ENCODE peak calls at places on chromosomes 13 and 19, in five cellular contexts. H, L, X, Q and V are unnamed samples.

GRCh38 chr13:108919036-108919907 is 289.9 kb downstream of the MYO16 start:
- DNase-seq in H (peak; percentile 41), L (no peak), X (peak; percentile 73), Q (no peak), V (peak; percentile 7)

GRCh38 chr13:71039440-71039839 is 827.6 kb downstream of the DACH1 start:
- DNase-seq in H (no peak), L (no peak), X (no peak), Q (no peak), V (no peak)

GRCh38 chr19:58261968-58262921 is 16.5 kb upstream of the ZNF8 start:
- DNase-seq in H (peak; percentile 10), L (no peak), X (peak; percentile 6), Q (no peak), V (no peak)

GRCh38 chr19:17095141-17095919 is 19.8 kb downstream of the MYO9B start:
- DNase-seq in H (peak; percentile 58), L (no peak), X (no peak), Q (peak; percentile 55), V (no peak)

GRCh38 chr13:41696163-41697003 is 239.0 kb downstream of the RGCC start:
- DNase-seq in H (peak; percentile 99), L (no peak), X (peak; percentile 88), Q (no peak), V (no peak)

GRCh38 chr13:30696278-30697176 is 38.8 kb upstream of the ALOX5AP start:
- DNase-seq in H (peak; percentile 55), L (peak; percentile 80), X (no peak), Q (no peak), V (no peak)

GRCh38 chr13:98961204-98962105 is 16.4 kb downstream of the DOCK9 start:
- DNase-seq in H (peak; percentile 40), L (no peak), X (peak; percentile 41), Q (no peak), V (no peak)

GRCh38 chr19:10566658-10567410 is 1.0 kb upstream of the KRI1 start:
- DNase-seq in H (no peak), L (peak; percentile 89), X (no peak), Q (no peak), V (no peak)

GRCh38 chr19:37692956-37693660 is 26.5 kb downstream of the ZNF607 start:
- DNase-seq in H (peak; percentile 9), L (no peak), X (no peak), Q (no peak), V (no peak)

GRCh38 chr19:17784201-17785008 is 10.5 kb upstream of the B3GNT3 start:
- DNase-seq in H (peak; percentile 28), L (peak; percentile 86), X (peak; percentile 35), Q (peak; percentile 41), V (peak; percentile 77)

GRCh38 chr19:2255112-2255845 is 938 bp downstream of the JSRP1 start:
- DNase-seq in H (no peak), L (no peak), X (no peak), Q (no peak), V (no peak)

GRCh38 chr13:74074723-74075122 is 59.5 kb downstream of the KLF12 start:
- DNase-seq in H (peak; percentile 66), L (no peak), X (peak; percentile 24), Q (no peak), V (no peak)

GRCh38 chr13:50676602-50677001 is 166.9 kb downstream of the DLEU7 start:
- DNase-seq in H (peak; percentile 90), L (no peak), X (peak; percentile 50), Q (no peak), V (peak; percentile 12)

GRCh38 chr19:5850743-5851293 is 431 bp downstream of the FUT3 start:
- DNase-seq in H (peak; percentile 61), L (no peak), X (peak; percentile 51), Q (no peak), V (peak; percentile 62)

GRCh38 chr13:43319617-43320444 is 296.4 kb downstream of the DNAJC15 start:
- DNase-seq in H (peak; percentile 43), L (no peak), X (no peak), Q (no peak), V (peak; percentile 66)

GRCh38 chr19:48568345-48568886 is 16.4 kb downstream of the SULT2B1 start:
- DNase-seq in H (peak; percentile 91), L (no peak), X (peak; percentile 85), Q (peak; percentile 84), V (peak; percentile 88)

GRCh38 chr13:41050041-41050440 is 11.3 kb upstream of the WBP4 start:
- DNase-seq in H (no peak), L (no peak), X (no peak), Q (no peak), V (no peak)

GRCh38 chr19:15396436-15396835 is 16.8 kb upstream of the AKAP8 start:
- DNase-seq in H (no peak), L (no peak), X (no peak), Q (no peak), V (no peak)

GRCh38 chr19:38686530-38686888 is 39.1 kb downstream of the ACTN4 start:
- DNase-seq in H (no peak), L (no peak), X (no peak), Q (no peak), V (peak; percentile 48)

GRCh38 chr19:18414504-18415176 is 4.6 kb upstream of the SSBP4 start:
- DNase-seq in H (no peak), L (peak; percentile 78), X (peak; percentile 30), Q (no peak), V (peak; percentile 53)

GRCh38 chr19:36418287-36419001 is at the start of gene ZFP82:
- DNase-seq in H (peak; percentile 81), L (peak; percentile 94), X (peak; percentile 42), Q (peak; percentile 90), V (peak; percentile 37)

GRCh38 chr13:98771838-98772611 is 19.6 kb upstream of the SLC15A1 start:
- DNase-seq in H (no peak), L (no peak), X (no peak), Q (no peak), V (peak; percentile 40)

GRCh38 chr13:108225440-108225839 is 7.2 kb downstream of the ABHD13 start:
- DNase-seq in H (no peak), L (no peak), X (no peak), Q (no peak), V (peak; percentile 19)

GRCh38 chr13:112454648-112455334 is 78.6 kb downstream of the SPACA7 start:
- DNase-seq in H (no peak), L (no peak), X (no peak), Q (no peak), V (no peak)

GRCh38 chr13:110538632-110539031 is 22.9 kb downstream of the RAB20 start:
- DNase-seq in H (no peak), L (peak; percentile 80), X (no peak), Q (peak; percentile 63), V (no peak)

GRCh38 chr19:35311901-35312665 is 16.9 kb upstream of the CD22 start:
- DNase-seq in H (no peak), L (no peak), X (no peak), Q (no peak), V (no peak)

GRCh38 chr13:99863789-99864626 is 107.6 kb downstream of the ZIC5 start:
- DNase-seq in H (no peak), L (no peak), X (no peak), Q (no peak), V (no peak)

GRCh38 chr13:111118898-111119607 is 3.9 kb downstream of the ARHGEF7 start:
- DNase-seq in H (no peak), L (no peak), X (no peak), Q (no peak), V (no peak)

GRCh38 chr13:101424381-101425155 is 8.3 kb upstream of the NALCN start:
- DNase-seq in H (peak; percentile 33), L (no peak), X (peak; percentile 61), Q (no peak), V (no peak)

GRCh38 chr19:4449826-4450075 is 7.8 kb downstream of the UBXN6 start:
- DNase-seq in H (no peak), L (no peak), X (no peak), Q (no peak), V (no peak)
- H3K4me3 ChIP-seq in H (no peak overlapping the region), L (no peak overlapping the region), X (no peak overlapping the region), Q (no peak overlapping the region), V (no peak overlapping the region)

GRCh38 chr19:23474761-23475160 is 79.5 kb upstream of the ZNF91 start:
- DNase-seq in H (no peak), L (no peak), X (no peak), Q (no peak), V (no peak)
- H3K9me3 ChIP-seq in H (no peaks in the 10 kb centered on the region), L (peaks cover 35% of the 10 kb centered on the region), X (peaks cover 11% of the 10 kb centered on the region), Q (no peaks in the 10 kb centered on the region), V (peaks cover 4% of the 10 kb centered on the region)

DNA sequence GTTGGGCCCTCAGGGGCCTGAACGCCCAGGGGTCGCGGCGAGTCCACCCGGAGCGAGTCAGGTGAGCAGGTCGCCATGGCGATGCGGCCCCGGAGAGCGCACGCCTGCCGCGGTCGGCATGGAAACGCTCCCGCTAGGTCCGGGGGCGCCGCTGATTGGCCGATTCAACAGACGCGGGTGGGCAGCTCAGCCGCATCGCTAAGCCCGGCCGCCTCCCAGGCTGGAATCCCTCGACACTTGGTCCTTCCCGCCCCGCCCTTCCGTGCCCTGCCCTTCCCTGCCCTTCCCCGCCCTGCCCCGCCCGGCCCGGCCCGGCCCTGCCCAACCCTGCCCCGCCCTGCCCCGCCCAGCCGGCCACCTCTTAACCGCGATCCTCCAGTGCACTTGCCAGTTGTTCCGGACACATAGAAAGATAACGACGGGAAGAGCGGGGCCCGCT is at the start of gene CCNA1:
- DNase-seq in H (peak; percentile 40), L (peak; percentile 83), X (peak; percentile 47), Q (peak; percentile 16), V (no peak)
- H3K4me3 ChIP-seq in H (peak within 1 kb of the TSS; percentile 39), L (peak within 1 kb of the TSS; percentile 79), X (peak within 1 kb of the TSS; percentile 60), Q (peak within 1 kb of the TSS; percentile 57), V (no peak within 1 kb of the TSS)

DNA sequence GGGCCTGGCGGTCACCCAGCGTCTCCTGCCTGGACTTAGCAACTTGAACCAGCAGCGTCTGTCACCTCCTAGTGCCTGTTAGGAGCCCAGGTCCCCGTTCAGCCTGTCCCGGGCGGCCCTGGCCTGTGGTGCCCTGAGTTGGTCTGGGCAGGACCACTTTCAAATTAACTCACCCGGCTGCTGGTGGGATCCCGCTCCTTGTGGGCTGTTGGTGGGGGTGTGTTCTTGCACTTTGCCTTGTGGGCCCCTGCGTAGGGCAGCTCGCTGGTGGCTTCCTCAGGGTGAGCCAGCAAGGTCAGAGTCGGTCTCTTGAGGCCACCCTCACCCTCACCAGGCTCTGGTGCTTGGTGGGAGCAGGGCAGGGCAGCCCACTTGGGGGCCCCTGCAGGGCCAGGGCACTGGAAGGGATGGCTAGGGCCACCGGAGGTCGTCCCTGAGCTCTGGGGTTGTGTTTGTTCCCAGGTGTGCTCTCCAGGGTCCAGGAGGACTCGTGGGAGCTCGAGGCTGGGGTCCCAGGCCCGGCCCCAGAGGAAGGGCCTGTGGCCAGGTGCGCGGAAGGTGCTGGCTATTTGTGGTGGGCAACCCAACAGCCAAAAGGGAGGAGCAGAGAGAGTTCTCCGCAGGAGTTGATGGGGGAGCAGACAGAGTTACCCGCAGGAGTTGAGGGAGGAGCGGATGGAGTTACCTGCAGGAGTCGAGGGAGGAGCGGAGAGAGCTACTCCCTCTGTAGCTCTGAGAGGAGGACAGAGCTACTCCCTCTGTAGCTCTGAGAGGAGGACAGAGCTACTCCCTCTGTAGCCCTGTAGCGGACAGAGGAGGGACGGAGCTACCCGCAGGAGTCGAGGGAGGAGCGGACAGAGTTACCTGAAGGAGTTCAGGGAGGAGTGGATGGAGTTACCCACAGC is 16.9 kb downstream of the TFDP1 start:
- DNase-seq in H (no peak), L (peak; percentile 60), X (no peak), Q (no peak), V (no peak)
- H3K9me3 ChIP-seq in H (no peaks in the 10 kb centered on the region), L (no peaks in the 10 kb centered on the region), X (no peaks in the 10 kb centered on the region), Q (no peaks in the 10 kb centered on the region), V (no peaks in the 10 kb centered on the region)